ENCODE peak calls at places on chromosomes 7 and 10, in four cellular contexts. M, N, Z and H are unnamed samples.

GRCh38 chr10:114260366-114260765 is 21.3 kb downstream of the VWA2 start:
- DNase-seq in N (no peak), Z (no peak), M (no peak), H (no peak)

GRCh38 chr10:21173964-21174669 is 277.0 kb upstream of the NEBL start:
- DNase-seq in N (peak; percentile 55), Z (no peak), M (no peak), H (peak; percentile 79)

GRCh38 chr10:32005050-32005449 is 51.2 kb downstream of the KIF5B start:
- DNase-seq in N (peak; percentile 32), M (peak; percentile 58), Z (peak; percentile 16), H (no peak)

GRCh38 chr7:154927624-154928125 is 75.2 kb downstream of the PAXIP1 start:
- DNase-seq in M (peak; percentile 83), Z (peak; percentile 39), N (peak; percentile 79), H (no peak)

GRCh38 chr7:140656548-140657515 is 15.9 kb upstream of the ADCK2 start:
- DNase-seq in M (peak; percentile 27), N (no peak), Z (no peak), H (no peak)

GRCh38 chr10:97426776-97427570 is 982 bp downstream of the PGAM1 start:
- DNase-seq in M (no peak), N (no peak), Z (no peak), H (no peak)

GRCh38 chr7:119929891-119930290 is 343.1 kb upstream of the KCND2 start:
- DNase-seq in Z (no peak), N (no peak), M (no peak), H (no peak)

GRCh38 chr10:77165445-77166316 is 471.9 kb downstream of the KCNMA1 start:
- DNase-seq in N (peak; percentile 54), Z (peak; percentile 24), M (peak; percentile 40), H (peak; percentile 41)

GRCh38 chr7:41280491-41280890 is 422.4 kb downstream of the INHBA start:
- DNase-seq in N (no peak), M (no peak), Z (no peak), H (no peak)

GRCh38 chr7:94280836-94281235 is 113.9 kb upstream of the COL1A2 start:
- DNase-seq in N (no peak), M (no peak), Z (no peak), H (no peak)

GRCh38 chr10:100146875-100147665 is 38.8 kb downstream of the ERLIN1 start:
- DNase-seq in Z (no peak), M (no peak), N (no peak), H (no peak)

GRCh38 chr7:953547-954327 is 743 bp downstream of the ADAP1 start:
- DNase-seq in Z (no peak), M (peak; percentile 59), N (no peak), H (no peak)

GRCh38 chr10:69464801-69465401 is 13.6 kb downstream of the TSPAN15 start:
- DNase-seq in M (no peak), N (no peak), Z (no peak), H (no peak)

GRCh38 chr7:138001529-138002095 is at the start of gene CREB3L2:
- DNase-seq in N (peak; percentile 57), Z (no peak), M (peak; percentile 36), H (peak; percentile 36)

GRCh38 chr10:68876246-68876918 is 24.7 kb upstream of the DDX50 start:
- DNase-seq in N (no peak), Z (no peak), M (peak; percentile 96), H (no peak)

GRCh38 chr7:152341039-152341913 is 94.5 kb downstream of the KMT2C start:
- DNase-seq in Z (peak; percentile 40), N (no peak), M (peak; percentile 60), H (no peak)

GRCh38 chr10:108801775-108802516 is 1121.4 kb downstream of the XPNPEP1 start:
- DNase-seq in M (no peak), Z (no peak), N (no peak), H (no peak)

GRCh38 chr7:29091121-29091601 is 55.2 kb downstream of the CPVL start:
- DNase-seq in M (no peak), Z (no peak), N (no peak), H (no peak)

GRCh38 chr10:5552376-5553321 is 27.9 kb downstream of the CALML3 start:
- DNase-seq in Z (no peak), N (no peak), M (no peak), H (no peak)

GRCh38 chr7:140640727-140641531 is at the start of gene DENND2A:
- DNase-seq in Z (no peak), N (peak; percentile 46), M (no peak), H (peak; percentile 86)

GRCh38 chr10:11018830-11019692 is 1.4 kb downstream of the CELF2 start:
- DNase-seq in Z (no peak), M (no peak), N (no peak), H (no peak)

GRCh38 chr10:11017575-11018425 is at the start of gene CELF2:
- DNase-seq in N (peak; percentile 16), Z (no peak), M (no peak), H (peak; percentile 87)

GRCh38 chr10:11016959-11017574 is 605 bp upstream of the CELF2 start:
- DNase-seq in Z (no peak), N (no peak), M (no peak), H (no peak)

GRCh38 chr10:11020026-11020820 is 2.6 kb downstream of the CELF2 start:
- DNase-seq in Z (no peak), N (no peak), M (no peak), H (no peak)

DNA sequence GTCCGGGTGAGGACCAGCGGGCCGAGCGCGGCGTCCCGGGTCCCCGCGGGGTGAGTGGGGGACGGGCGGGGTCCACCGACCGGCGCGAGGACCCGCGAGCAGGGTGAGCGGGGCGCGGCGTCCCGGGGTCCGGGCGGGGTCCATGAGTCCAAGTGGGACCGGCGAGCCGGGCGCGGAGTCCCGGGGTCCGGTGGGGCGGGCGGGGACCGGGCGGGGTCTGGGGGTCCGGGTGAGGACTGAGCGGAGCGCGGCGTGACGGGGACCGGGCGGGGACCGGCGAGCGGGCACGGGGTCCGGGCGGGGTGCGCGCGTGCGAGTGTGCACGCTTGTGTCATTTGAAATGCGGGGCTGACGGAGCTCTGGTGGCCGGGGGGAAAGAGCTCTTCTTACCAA is 750 bp downstream of the CELF2 start:
- DNase-seq in N (peak; percentile 7), M (no peak), Z (no peak), H (no peak)
- H2AFZ ChIP-seq in N (no peak overlapping the region), M (no peak overlapping the region), Z (peak overlapping the region; percentile 71), H (no peak overlapping the region)

GRCh38 chr7:36278767-36279171 is 110.9 kb upstream of the ANLN start:
- DNase-seq in M (no peak), Z (no peak), N (no peak), H (no peak)
- TF ChIP-seq BRCA1 in M (no peak), Z (no peak), N (no peak), H (no peak)

GRCh38 chr7:86914468-86915054 is 144.9 kb downstream of the ELAPOR2 start:
- DNase-seq in M (peak; percentile 10), N (peak; percentile 34), Z (no peak), H (no peak)
- TF ChIP-seq CREB1 in M (no peak), N (no peak), Z (no peak), H (no peak)

GRCh38 chr7:112573302-112574039 is 92.7 kb downstream of the LSMEM1 start:
- DNase-seq in N (peak; percentile 84), M (no peak), Z (no peak), H (no peak)

GRCh38 chr7:112567388-112567787 is 86.6 kb downstream of the LSMEM1 start:
- DNase-seq in N (no peak), M (no peak), Z (no peak), H (no peak)

GRCh38 chr7:112575864-112576263 is 95.1 kb downstream of the LSMEM1 start:
- DNase-seq in M (peak; percentile 35), N (no peak), Z (no peak), H (no peak)

GRCh38 chr7:112572669-112573301 is 92.0 kb downstream of the LSMEM1 start:
- DNase-seq in Z (no peak), M (peak; percentile 70), N (no peak), H (no peak)

GRCh38 chr7:112571852-112572607 is 91.2 kb downstream of the LSMEM1 start:
- DNase-seq in Z (no peak), M (peak; percentile 11), N (no peak), H (no peak)
- H2AFZ ChIP-seq in Z (no peak overlapping the region), M (no peak overlapping the region), N (peak overlapping the region; percentile 67), H (peak overlapping the region; percentile 27)